ENCODE peak calls at places on chromosomes 5 and 9, in ten cellular contexts. One of them, this sample, is unnamed.

GRCh38 chr9:110912701-110913291 is 125.5 kb downstream of the LPAR1 start:
- DNase-seq in activated naive CD8-positive, alpha-beta T cell treated with anti-CD3 and anti-CD28 coated beads, Interleukin-2, amount 50 U/mL, for 24 hours: no peak
- DNase-seq in CD8-positive, alpha-beta T cell: no peak
- DNase-seq in ELF-1: no peak
- DNase-seq in SK-N-SH: no peak
- DNase-seq in fibroblast of the aortic adventitia: no peak
- DNase-seq in activated T-cell treated with anti-CD3 and anti-CD28 coated beads for 24 hours: no peak
- DNase-seq in endodermal cell: no peak
- DNase-seq in NB4: no peak
- DNase-seq in GOT3: no peak
- DNase-seq in this sample: peak

GRCh38 chr5:145917288-145917687 is 19.1 kb upstream of the SH3RF2 start:
- DNase-seq in activated naive CD8-positive, alpha-beta T cell treated with anti-CD3 and anti-CD28 coated beads, Interleukin-2, amount 50 U/mL, for 24 hours: no peak
- DNase-seq in CD8-positive, alpha-beta T cell: no peak
- DNase-seq in ELF-1: no peak
- DNase-seq in SK-N-SH: no peak
- DNase-seq in fibroblast of the aortic adventitia: peak
- DNase-seq in activated T-cell treated with anti-CD3 and anti-CD28 coated beads for 24 hours: no peak
- DNase-seq in endodermal cell: no peak
- DNase-seq in NB4: no peak
- DNase-seq in GOT3: no peak
- DNase-seq in this sample: no peak

GRCh38 chr9:121399883-121400607 is 30.0 kb upstream of the STOM start:
- DNase-seq in activated naive CD8-positive, alpha-beta T cell treated with anti-CD3 and anti-CD28 coated beads, Interleukin-2, amount 50 U/mL, for 24 hours: no peak
- DNase-seq in CD8-positive, alpha-beta T cell: no peak
- DNase-seq in ELF-1: peak
- DNase-seq in SK-N-SH: peak
- DNase-seq in fibroblast of the aortic adventitia: peak
- DNase-seq in activated T-cell treated with anti-CD3 and anti-CD28 coated beads for 24 hours: no peak
- DNase-seq in endodermal cell: no peak
- DNase-seq in NB4: peak
- DNase-seq in GOT3: no peak
- DNase-seq in this sample: peak

GRCh38 chr5:121702783-121703182 is 148.9 kb upstream of the FTMT start:
- DNase-seq in activated naive CD8-positive, alpha-beta T cell treated with anti-CD3 and anti-CD28 coated beads, Interleukin-2, amount 50 U/mL, for 24 hours: no peak
- DNase-seq in CD8-positive, alpha-beta T cell: no peak
- DNase-seq in ELF-1: no peak
- DNase-seq in SK-N-SH: no peak
- DNase-seq in fibroblast of the aortic adventitia: no peak
- DNase-seq in activated T-cell treated with anti-CD3 and anti-CD28 coated beads for 24 hours: no peak
- DNase-seq in endodermal cell: no peak
- DNase-seq in NB4: no peak
- DNase-seq in GOT3: no peak
- DNase-seq in this sample: no peak

GRCh38 chr9:124281934-124282351 is 24.2 kb downstream of the NEK6 start:
- DNase-seq in activated naive CD8-positive, alpha-beta T cell treated with anti-CD3 and anti-CD28 coated beads, Interleukin-2, amount 50 U/mL, for 24 hours: no peak
- DNase-seq in CD8-positive, alpha-beta T cell: no peak
- DNase-seq in ELF-1: no peak
- DNase-seq in SK-N-SH: no peak
- DNase-seq in fibroblast of the aortic adventitia: no peak
- DNase-seq in activated T-cell treated with anti-CD3 and anti-CD28 coated beads for 24 hours: no peak
- DNase-seq in endodermal cell: no peak
- DNase-seq in NB4: no peak
- DNase-seq in GOT3: no peak
- DNase-seq in this sample: no peak

GRCh38 chr5:122312670-122312988 is 592 bp downstream of the SNCAIP start:
- DNase-seq in activated naive CD8-positive, alpha-beta T cell treated with anti-CD3 and anti-CD28 coated beads, Interleukin-2, amount 50 U/mL, for 24 hours: no peak
- DNase-seq in CD8-positive, alpha-beta T cell: no peak
- DNase-seq in ELF-1: peak
- DNase-seq in SK-N-SH: peak
- DNase-seq in fibroblast of the aortic adventitia: no peak
- DNase-seq in activated T-cell treated with anti-CD3 and anti-CD28 coated beads for 24 hours: no peak
- DNase-seq in endodermal cell: no peak
- DNase-seq in NB4: no peak
- DNase-seq in GOT3: no peak
- DNase-seq in this sample: no peak

GRCh38 chr5:173397531-173397930 is 69.3 kb upstream of the STC2 start:
- DNase-seq in activated naive CD8-positive, alpha-beta T cell treated with anti-CD3 and anti-CD28 coated beads, Interleukin-2, amount 50 U/mL, for 24 hours: no peak
- DNase-seq in CD8-positive, alpha-beta T cell: no peak
- DNase-seq in ELF-1: no peak
- DNase-seq in SK-N-SH: no peak
- DNase-seq in fibroblast of the aortic adventitia: peak
- DNase-seq in activated T-cell treated with anti-CD3 and anti-CD28 coated beads for 24 hours: no peak
- DNase-seq in endodermal cell: no peak
- DNase-seq in NB4: peak
- DNase-seq in GOT3: no peak
- DNase-seq in this sample: no peak

GRCh38 chr5:52725065-52725746 is 62.5 kb upstream of the ITGA1 start:
- DNase-seq in activated naive CD8-positive, alpha-beta T cell treated with anti-CD3 and anti-CD28 coated beads, Interleukin-2, amount 50 U/mL, for 24 hours: peak
- DNase-seq in CD8-positive, alpha-beta T cell: peak
- DNase-seq in ELF-1: no peak
- DNase-seq in SK-N-SH: no peak
- DNase-seq in fibroblast of the aortic adventitia: no peak
- DNase-seq in activated T-cell treated with anti-CD3 and anti-CD28 coated beads for 24 hours: peak
- DNase-seq in endodermal cell: no peak
- DNase-seq in NB4: peak
- DNase-seq in GOT3: no peak
- DNase-seq in this sample: peak

GRCh38 chr5:177498013-177498847 is 826 bp upstream of the PDLIM7 start:
- DNase-seq in activated naive CD8-positive, alpha-beta T cell treated with anti-CD3 and anti-CD28 coated beads, Interleukin-2, amount 50 U/mL, for 24 hours: peak
- DNase-seq in CD8-positive, alpha-beta T cell: no peak
- DNase-seq in ELF-1: no peak
- DNase-seq in SK-N-SH: no peak
- DNase-seq in fibroblast of the aortic adventitia: no peak
- DNase-seq in activated T-cell treated with anti-CD3 and anti-CD28 coated beads for 24 hours: no peak
- DNase-seq in endodermal cell: peak
- DNase-seq in NB4: no peak
- DNase-seq in GOT3: no peak
- DNase-seq in this sample: no peak

GRCh38 chr5:134837530-134838181 is 8.1 kb upstream of the C5orf24 start:
- DNase-seq in activated naive CD8-positive, alpha-beta T cell treated with anti-CD3 and anti-CD28 coated beads, Interleukin-2, amount 50 U/mL, for 24 hours: no peak
- DNase-seq in CD8-positive, alpha-beta T cell: no peak
- DNase-seq in ELF-1: no peak
- DNase-seq in SK-N-SH: no peak
- DNase-seq in fibroblast of the aortic adventitia: peak
- DNase-seq in activated T-cell treated with anti-CD3 and anti-CD28 coated beads for 24 hours: no peak
- DNase-seq in endodermal cell: no peak
- DNase-seq in NB4: no peak
- DNase-seq in GOT3: no peak
- DNase-seq in this sample: peak

GRCh38 chr5:17355585-17356346 is 138.3 kb downstream of the BASP1 start:
- DNase-seq in activated naive CD8-positive, alpha-beta T cell treated with anti-CD3 and anti-CD28 coated beads, Interleukin-2, amount 50 U/mL, for 24 hours: no peak
- DNase-seq in CD8-positive, alpha-beta T cell: no peak
- DNase-seq in ELF-1: no peak
- DNase-seq in SK-N-SH: no peak
- DNase-seq in fibroblast of the aortic adventitia: peak
- DNase-seq in activated T-cell treated with anti-CD3 and anti-CD28 coated beads for 24 hours: no peak
- DNase-seq in endodermal cell: no peak
- DNase-seq in NB4: no peak
- DNase-seq in GOT3: no peak
- DNase-seq in this sample: peak

GRCh38 chr9:85332487-85332886 is 409.3 kb downstream of the AGTPBP1 start:
- DNase-seq in activated naive CD8-positive, alpha-beta T cell treated with anti-CD3 and anti-CD28 coated beads, Interleukin-2, amount 50 U/mL, for 24 hours: no peak
- DNase-seq in CD8-positive, alpha-beta T cell: no peak
- DNase-seq in ELF-1: peak
- DNase-seq in SK-N-SH: peak
- DNase-seq in fibroblast of the aortic adventitia: no peak
- DNase-seq in activated T-cell treated with anti-CD3 and anti-CD28 coated beads for 24 hours: no peak
- DNase-seq in endodermal cell: peak
- DNase-seq in NB4: peak
- DNase-seq in GOT3: no peak
- DNase-seq in this sample: no peak

GRCh38 chr5:84796399-84796798 is 411.7 kb upstream of the EDIL3 start:
- DNase-seq in activated naive CD8-positive, alpha-beta T cell treated with anti-CD3 and anti-CD28 coated beads, Interleukin-2, amount 50 U/mL, for 24 hours: no peak
- DNase-seq in CD8-positive, alpha-beta T cell: no peak
- DNase-seq in ELF-1: no peak
- DNase-seq in SK-N-SH: no peak
- DNase-seq in fibroblast of the aortic adventitia: no peak
- DNase-seq in activated T-cell treated with anti-CD3 and anti-CD28 coated beads for 24 hours: no peak
- DNase-seq in endodermal cell: no peak
- DNase-seq in NB4: no peak
- DNase-seq in GOT3: no peak
- DNase-seq in this sample: no peak

GRCh38 chr5:175889910-175890684 is 18.7 kb downstream of the CPLX2 start:
- DNase-seq in activated naive CD8-positive, alpha-beta T cell treated with anti-CD3 and anti-CD28 coated beads, Interleukin-2, amount 50 U/mL, for 24 hours: no peak
- DNase-seq in CD8-positive, alpha-beta T cell: no peak
- DNase-seq in ELF-1: no peak
- DNase-seq in SK-N-SH: peak
- DNase-seq in fibroblast of the aortic adventitia: peak
- DNase-seq in activated T-cell treated with anti-CD3 and anti-CD28 coated beads for 24 hours: no peak
- DNase-seq in endodermal cell: no peak
- DNase-seq in NB4: no peak
- DNase-seq in GOT3: no peak
- DNase-seq in this sample: no peak

GRCh38 chr5:80372780-80373179 is 35.1 kb upstream of the ZFYVE16 start:
- DNase-seq in activated naive CD8-positive, alpha-beta T cell treated with anti-CD3 and anti-CD28 coated beads, Interleukin-2, amount 50 U/mL, for 24 hours: no peak
- DNase-seq in CD8-positive, alpha-beta T cell: no peak
- DNase-seq in ELF-1: no peak
- DNase-seq in SK-N-SH: no peak
- DNase-seq in fibroblast of the aortic adventitia: no peak
- DNase-seq in activated T-cell treated with anti-CD3 and anti-CD28 coated beads for 24 hours: no peak
- DNase-seq in endodermal cell: no peak
- DNase-seq in NB4: no peak
- DNase-seq in GOT3: no peak
- DNase-seq in this sample: no peak

GRCh38 chr9:113572076-113572861 is 108.7 kb downstream of the RGS3 start:
- DNase-seq in activated naive CD8-positive, alpha-beta T cell treated with anti-CD3 and anti-CD28 coated beads, Interleukin-2, amount 50 U/mL, for 24 hours: no peak
- DNase-seq in CD8-positive, alpha-beta T cell: no peak
- DNase-seq in ELF-1: no peak
- DNase-seq in SK-N-SH: no peak
- DNase-seq in fibroblast of the aortic adventitia: no peak
- DNase-seq in activated T-cell treated with anti-CD3 and anti-CD28 coated beads for 24 hours: no peak
- DNase-seq in endodermal cell: peak
- DNase-seq in NB4: no peak
- DNase-seq in GOT3: no peak
- DNase-seq in this sample: no peak

GRCh38 chr9:125521462-125522327 is 185.3 kb downstream of the MAPKAP1 start:
- DNase-seq in activated naive CD8-positive, alpha-beta T cell treated with anti-CD3 and anti-CD28 coated beads, Interleukin-2, amount 50 U/mL, for 24 hours: peak
- DNase-seq in CD8-positive, alpha-beta T cell: no peak
- DNase-seq in ELF-1: no peak
- DNase-seq in SK-N-SH: no peak
- DNase-seq in fibroblast of the aortic adventitia: peak
- DNase-seq in activated T-cell treated with anti-CD3 and anti-CD28 coated beads for 24 hours: peak
- DNase-seq in endodermal cell: no peak
- DNase-seq in NB4: peak
- DNase-seq in GOT3: no peak
- DNase-seq in this sample: peak

GRCh38 chr5:1751026-1751863 is 48.4 kb downstream of the MRPL36 start:
- DNase-seq in activated naive CD8-positive, alpha-beta T cell treated with anti-CD3 and anti-CD28 coated beads, Interleukin-2, amount 50 U/mL, for 24 hours: no peak
- DNase-seq in CD8-positive, alpha-beta T cell: no peak
- DNase-seq in ELF-1: no peak
- DNase-seq in SK-N-SH: no peak
- DNase-seq in fibroblast of the aortic adventitia: no peak
- DNase-seq in activated T-cell treated with anti-CD3 and anti-CD28 coated beads for 24 hours: no peak
- DNase-seq in endodermal cell: peak
- DNase-seq in NB4: no peak
- DNase-seq in GOT3: no peak
- DNase-seq in this sample: no peak

GRCh38 chr5:141135030-141135717 is at the start of gene PCDHB5:
- DNase-seq in activated naive CD8-positive, alpha-beta T cell treated with anti-CD3 and anti-CD28 coated beads, Interleukin-2, amount 50 U/mL, for 24 hours: no peak
- DNase-seq in CD8-positive, alpha-beta T cell: no peak
- DNase-seq in ELF-1: peak
- DNase-seq in SK-N-SH: no peak
- DNase-seq in fibroblast of the aortic adventitia: peak
- DNase-seq in activated T-cell treated with anti-CD3 and anti-CD28 coated beads for 24 hours: no peak
- DNase-seq in endodermal cell: peak
- DNase-seq in NB4: peak
- DNase-seq in GOT3: no peak
- DNase-seq in this sample: no peak

GRCh38 chr9:137709411-137710101 is 90.8 kb downstream of the EHMT1 start:
- DNase-seq in activated naive CD8-positive, alpha-beta T cell treated with anti-CD3 and anti-CD28 coated beads, Interleukin-2, amount 50 U/mL, for 24 hours: no peak
- DNase-seq in CD8-positive, alpha-beta T cell: no peak
- DNase-seq in ELF-1: no peak
- DNase-seq in SK-N-SH: no peak
- DNase-seq in fibroblast of the aortic adventitia: no peak
- DNase-seq in activated T-cell treated with anti-CD3 and anti-CD28 coated beads for 24 hours: no peak
- DNase-seq in endodermal cell: no peak
- DNase-seq in NB4: no peak
- DNase-seq in GOT3: no peak
- DNase-seq in this sample: no peak

GRCh38 chr5:52989781-52990530 is 804 bp downstream of the ITGA2 start:
- DNase-seq in activated naive CD8-positive, alpha-beta T cell treated with anti-CD3 and anti-CD28 coated beads, Interleukin-2, amount 50 U/mL, for 24 hours: peak
- DNase-seq in CD8-positive, alpha-beta T cell: peak
- DNase-seq in ELF-1: peak
- DNase-seq in SK-N-SH: peak
- DNase-seq in fibroblast of the aortic adventitia: peak
- DNase-seq in activated T-cell treated with anti-CD3 and anti-CD28 coated beads for 24 hours: no peak
- DNase-seq in endodermal cell: peak
- DNase-seq in NB4: no peak
- DNase-seq in GOT3: no peak
- DNase-seq in this sample: peak

GRCh38 chr9:92763721-92764380 is 782 bp downstream of the BICD2 start:
- DNase-seq in activated naive CD8-positive, alpha-beta T cell treated with anti-CD3 and anti-CD28 coated beads, Interleukin-2, amount 50 U/mL, for 24 hours: peak
- DNase-seq in CD8-positive, alpha-beta T cell: peak
- DNase-seq in ELF-1: no peak
- DNase-seq in SK-N-SH: peak
- DNase-seq in fibroblast of the aortic adventitia: no peak
- DNase-seq in activated T-cell treated with anti-CD3 and anti-CD28 coated beads for 24 hours: no peak
- DNase-seq in endodermal cell: peak
- DNase-seq in NB4: peak
- DNase-seq in GOT3: no peak
- DNase-seq in this sample: peak

GRCh38 chr5:37835400-37835973 is 4.4 kb downstream of the GDNF start:
- DNase-seq in activated naive CD8-positive, alpha-beta T cell treated with anti-CD3 and anti-CD28 coated beads, Interleukin-2, amount 50 U/mL, for 24 hours: no peak
- DNase-seq in CD8-positive, alpha-beta T cell: no peak
- DNase-seq in ELF-1: no peak
- DNase-seq in SK-N-SH: no peak
- DNase-seq in fibroblast of the aortic adventitia: no peak
- DNase-seq in activated T-cell treated with anti-CD3 and anti-CD28 coated beads for 24 hours: no peak
- DNase-seq in endodermal cell: no peak
- DNase-seq in NB4: no peak
- DNase-seq in GOT3: no peak
- DNase-seq in this sample: no peak

GRCh38 chr9:116377179-116377790 is 223.7 kb downstream of the PAPPA start:
- DNase-seq in activated naive CD8-positive, alpha-beta T cell treated with anti-CD3 and anti-CD28 coated beads, Interleukin-2, amount 50 U/mL, for 24 hours: no peak
- DNase-seq in CD8-positive, alpha-beta T cell: no peak
- DNase-seq in ELF-1: no peak
- DNase-seq in SK-N-SH: no peak
- DNase-seq in fibroblast of the aortic adventitia: peak
- DNase-seq in activated T-cell treated with anti-CD3 and anti-CD28 coated beads for 24 hours: no peak
- DNase-seq in endodermal cell: no peak
- DNase-seq in NB4: no peak
- DNase-seq in GOT3: no peak
- DNase-seq in this sample: peak

GRCh38 chr9:5582835-5583195 is 46.1 kb upstream of the RIC1 start:
- DNase-seq in activated naive CD8-positive, alpha-beta T cell treated with anti-CD3 and anti-CD28 coated beads, Interleukin-2, amount 50 U/mL, for 24 hours: peak
- DNase-seq in CD8-positive, alpha-beta T cell: no peak
- DNase-seq in ELF-1: no peak
- DNase-seq in SK-N-SH: no peak
- DNase-seq in fibroblast of the aortic adventitia: peak
- DNase-seq in activated T-cell treated with anti-CD3 and anti-CD28 coated beads for 24 hours: no peak
- DNase-seq in endodermal cell: no peak
- DNase-seq in NB4: no peak
- DNase-seq in GOT3: no peak
- DNase-seq in this sample: peak

GRCh38 chr9:21174671-21175070 is 8.2 kb upstream of the IFNA21 start:
- DNase-seq in activated naive CD8-positive, alpha-beta T cell treated with anti-CD3 and anti-CD28 coated beads, Interleukin-2, amount 50 U/mL, for 24 hours: no peak
- DNase-seq in CD8-positive, alpha-beta T cell: no peak
- DNase-seq in ELF-1: no peak
- DNase-seq in SK-N-SH: no peak
- DNase-seq in fibroblast of the aortic adventitia: no peak
- DNase-seq in activated T-cell treated with anti-CD3 and anti-CD28 coated beads for 24 hours: no peak
- DNase-seq in endodermal cell: no peak
- DNase-seq in NB4: no peak
- DNase-seq in GOT3: no peak
- DNase-seq in this sample: peak

GRCh38 chr5:53091304-53091703 is 18.3 kb downstream of the MOCS2 start:
- DNase-seq in activated naive CD8-positive, alpha-beta T cell treated with anti-CD3 and anti-CD28 coated beads, Interleukin-2, amount 50 U/mL, for 24 hours: no peak
- DNase-seq in CD8-positive, alpha-beta T cell: no peak
- DNase-seq in ELF-1: no peak
- DNase-seq in SK-N-SH: no peak
- DNase-seq in fibroblast of the aortic adventitia: peak
- DNase-seq in activated T-cell treated with anti-CD3 and anti-CD28 coated beads for 24 hours: no peak
- DNase-seq in endodermal cell: no peak
- DNase-seq in NB4: no peak
- DNase-seq in GOT3: no peak
- DNase-seq in this sample: peak

GRCh38 chr5:24094081-24094480 is 550.7 kb downstream of the CDH10 start:
- DNase-seq in activated naive CD8-positive, alpha-beta T cell treated with anti-CD3 and anti-CD28 coated beads, Interleukin-2, amount 50 U/mL, for 24 hours: no peak
- DNase-seq in CD8-positive, alpha-beta T cell: no peak
- DNase-seq in ELF-1: no peak
- DNase-seq in SK-N-SH: no peak
- DNase-seq in fibroblast of the aortic adventitia: no peak
- DNase-seq in activated T-cell treated with anti-CD3 and anti-CD28 coated beads for 24 hours: no peak
- DNase-seq in endodermal cell: no peak
- DNase-seq in NB4: no peak
- DNase-seq in GOT3: no peak
- DNase-seq in this sample: no peak

This sample was measured in HCEC 1CT.